ENCODE peak calls at places on chromosomes 4 and X, in seven cellular contexts. A, Y, Z, S, K, R and O are unnamed samples.

GRCh38 chr4:19455850-19456602 is 795.7 kb upstream of the SLIT2 start:
- DNase-seq in A (no peak), Y (no peak), Z (no peak), S (no peak), K (peak; percentile 24), R (no peak), O (no peak)

GRCh38 chr4:70559216-70559830 is 32.7 kb upstream of the AMBN start:
- DNase-seq in A (peak; percentile 59), Y (peak; percentile 67), Z (peak; percentile 37), S (no peak), K (peak; percentile 35), R (no peak), O (peak; percentile 71)

GRCh38 chr4:93983133-93983532 is 154.6 kb downstream of the ATOH1 start:
- DNase-seq in A (no peak), Y (no peak), Z (no peak), S (no peak), K (no peak), R (no peak), O (no peak)

GRCh38 chr4:94605241-94605640 is 152.5 kb upstream of the BMPR1B start:
- DNase-seq in A (no peak), Y (no peak), Z (no peak), S (no peak), K (no peak), R (no peak), O (no peak)

GRCh38 chr4:81164623-81165416 is 50.2 kb downstream of the PRKG2 start:
- DNase-seq in A (no peak), Y (peak; percentile 40), Z (no peak), S (no peak), K (peak; percentile 92), R (no peak), O (no peak)

GRCh38 chr4:167100120-167100519 is 134.2 kb downstream of the SPOCK3 start:
- DNase-seq in A (no peak), Y (peak; percentile 1), Z (no peak), S (no peak), K (no peak), R (peak; percentile 32), O (peak; percentile 5)

GRCh38 chr4:159097785-159098184 is 5.1 kb upstream of the RAPGEF2 start:
- DNase-seq in A (no peak), Y (no peak), Z (no peak), S (no peak), K (no peak), R (no peak), O (peak; percentile 2)

GRCh38 chr4:102638621-102639020 is 122.1 kb downstream of the MANBA start:
- DNase-seq in A (no peak), Y (no peak), Z (no peak), S (no peak), K (no peak), R (no peak), O (no peak)

GRCh38 chr4:189979196-189980047 is 38.8 kb downstream of the FRG1 start:
- DNase-seq in A (no peak), Y (no peak), Z (no peak), S (no peak), K (no peak), R (no peak), O (no peak)

GRCh38 chr4:7462509-7462971 is 27.8 kb upstream of the PSAPL1 start:
- DNase-seq in A (no peak), Y (peak; percentile 46), Z (peak; percentile 71), S (peak; percentile 19), K (peak; percentile 27), R (no peak), O (peak; percentile 44)

GRCh38 chrX:499870-500364 is 113.2 kb upstream of the PPP2R3B start:
- DNase-seq in A (no peak), Y (no peak), Z (no peak), S (peak; percentile 36), K (no peak), R (no peak), O (no peak)

GRCh38 chr4:125639182-125639621 is 324.4 kb downstream of the FAT4 start:
- DNase-seq in A (no peak), Y (no peak), Z (peak; percentile 11), S (peak; percentile 82), K (no peak), R (no peak), O (no peak)

GRCh38 chr4:147863111-147863747 is 131.3 kb downstream of the ARHGAP10 start:
- DNase-seq in A (no peak), Y (no peak), Z (peak; percentile 37), S (no peak), K (no peak), R (no peak), O (no peak)

GRCh38 chr4:112167790-112168189 is 22.5 kb downstream of the FAM241A start:
- DNase-seq in A (no peak), Y (no peak), Z (no peak), S (no peak), K (no peak), R (no peak), O (no peak)

GRCh38 chr4:182280439-182281111 is 37.4 kb downstream of the TENM3 start:
- DNase-seq in A (no peak), Y (no peak), Z (no peak), S (no peak), K (no peak), R (no peak), O (no peak)
- TF ChIP-seq JUND in A (no peak), Y (no peak), Z (no peak), S (no peak), K (no peak), R (no peak), O (no peak)

GRCh38 chrX:155766321-155766720 is 114.8 kb upstream of the VAMP7 start:
- DNase-seq in A (no peak), Y (no peak), Z (no peak), S (no peak), K (no peak), R (no peak), O (no peak)

GRCh38 chrX:155767101-155767878 is 113.9 kb upstream of the VAMP7 start:
- DNase-seq in A (peak; percentile 68), Y (no peak), Z (peak; percentile 25), S (peak; percentile 27), K (peak; percentile 71), R (peak; percentile 4), O (peak; percentile 7)

DNA sequence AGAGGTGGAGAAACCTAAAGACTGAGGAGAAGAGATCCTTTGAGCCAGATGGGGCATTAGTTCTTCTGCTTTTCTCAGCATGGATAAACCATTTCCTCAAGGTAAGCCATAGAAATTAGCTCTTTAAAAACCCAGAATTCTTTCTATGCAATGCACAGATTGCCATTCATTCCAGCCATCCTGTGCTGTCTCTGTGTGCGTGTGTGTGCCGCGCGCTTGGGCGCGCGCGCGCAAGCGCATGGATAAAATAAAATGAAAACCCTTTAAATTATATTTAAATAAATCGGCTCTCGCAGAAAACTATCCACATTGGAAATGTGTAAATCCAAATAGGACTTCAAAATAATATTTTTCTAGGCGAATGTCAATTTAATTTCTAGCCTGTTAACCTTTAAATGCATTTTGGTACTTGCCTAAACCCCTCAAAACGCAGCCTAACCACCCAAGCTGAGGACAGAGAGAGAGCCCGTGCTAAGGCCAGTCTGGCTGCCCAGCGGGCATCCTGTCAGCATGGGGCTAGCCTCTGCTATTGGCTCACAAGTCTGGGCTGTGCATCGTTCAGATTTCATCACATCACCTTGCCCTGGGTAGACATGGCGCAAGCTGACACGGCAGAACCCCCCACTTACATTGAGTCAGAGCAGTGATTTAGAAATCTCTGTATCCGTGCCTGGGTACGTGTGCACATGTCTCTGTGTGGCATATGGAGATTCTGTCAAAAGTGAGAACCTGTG is 112.9 kb upstream of the VAMP7 start:
- DNase-seq in A (no peak), Y (no peak), Z (peak; percentile 14), S (no peak), K (no peak), R (no peak), O (no peak)
- TF ChIP-seq JUND in A (no peak), Y (no peak), Z (no peak), S (no peak), K (no peak), R (no peak), O (no peak)

GRCh38 chr4:3414421-3415279 is 27.1 kb upstream of the HGFAC start:
- DNase-seq in A (no peak), Y (no peak), Z (no peak), S (no peak), K (no peak), R (no peak), O (no peak)

GRCh38 chr4:3412257-3413020 is 29.3 kb upstream of the HGFAC start:
- DNase-seq in A (no peak), Y (no peak), Z (no peak), S (no peak), K (no peak), R (no peak), O (no peak)

GRCh38 chr4:3415471-3416141 is 26.2 kb upstream of the HGFAC start:
- DNase-seq in A (no peak), Y (no peak), Z (no peak), S (no peak), K (no peak), R (no peak), O (no peak)

GRCh38 chr4:3413217-3413671 is 28.5 kb upstream of the HGFAC start:
- DNase-seq in A (no peak), Y (no peak), Z (no peak), S (no peak), K (no peak), R (no peak), O (no peak)

GRCh38 chr4:3413675-3414420 is 27.9 kb upstream of the HGFAC start:
- DNase-seq in A (no peak), Y (no peak), Z (no peak), S (no peak), K (no peak), R (no peak), O (no peak)
- TF ChIP-seq JUND in A (no peak), Y (no peak), Z (no peak), S (no peak), K (no peak), R (no peak), O (no peak)

GRCh38 chrX:106716004-106716403 is 10.5 kb upstream of the RNF128 start:
- DNase-seq in A (no peak), Y (peak; percentile 89), Z (no peak), S (no peak), K (no peak), R (no peak), O (no peak)
- TF ChIP-seq JUND in A (no peak), Y (no peak), Z (no peak), S (no peak), K (no peak), R (no peak), O (no peak)

GRCh38 chr4:61248705-61249104 is 48.6 kb downstream of the ADGRL3 start:
- DNase-seq in A (no peak), Y (no peak), Z (no peak), S (no peak), K (no peak), R (no peak), O (no peak)

GRCh38 chr4:61245321-61245720 is 45.2 kb downstream of the ADGRL3 start:
- DNase-seq in A (no peak), Y (no peak), Z (no peak), S (no peak), K (no peak), R (no peak), O (no peak)

GRCh38 chr4:61243962-61244361 is 43.8 kb downstream of the ADGRL3 start:
- DNase-seq in A (no peak), Y (no peak), Z (no peak), S (no peak), K (no peak), R (no peak), O (no peak)

DNA sequence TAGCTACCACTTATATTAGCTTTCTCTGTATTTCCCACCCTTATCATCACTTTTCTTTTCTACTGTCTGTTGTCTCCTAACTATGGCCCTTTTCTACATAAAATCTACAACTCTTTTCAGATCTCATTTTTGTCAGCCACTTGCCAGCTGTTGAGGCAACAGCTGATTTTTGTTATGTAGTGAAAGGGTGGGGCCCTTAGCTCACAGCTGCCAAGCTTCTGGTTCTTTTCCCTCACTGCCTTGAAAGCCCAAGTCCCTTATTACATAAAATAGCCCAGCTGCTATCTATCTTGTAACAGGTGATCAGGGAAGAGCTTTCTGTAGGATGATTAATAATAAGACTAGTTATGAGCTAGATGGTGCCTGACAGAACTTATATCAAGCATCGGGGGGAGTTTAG is 45.9 kb downstream of the ADGRL3 start:
- DNase-seq in A (no peak), Y (no peak), Z (no peak), S (no peak), K (no peak), R (no peak), O (no peak)
- TF ChIP-seq JUND in A (no peak), Y (no peak), Z (no peak), S (no peak), K (no peak), R (no peak), O (no peak)